ENCODE peak calls at places on chromosomes 11 and 22, in seven cellular contexts. I, N, J, U, L, X and Z are unnamed samples.

GRCh38 chr11:2582436-2582931 is 117.3 kb downstream of the KCNQ1OT1 start:
- DNase-seq in N (peak; percentile 78), J (no peak), X (no peak), U (peak; percentile 9), I (peak; percentile 56), L (peak; percentile 7), Z (no peak)

GRCh38 chr11:68977781-68978625 is 2.8 kb downstream of the MRGPRD start:
- DNase-seq in L (no peak), N (peak; percentile 76), X (no peak), I (peak; percentile 36), J (no peak), U (peak; percentile 8), Z (no peak)

GRCh38 chr22:30301995-30302809 is 12.9 kb upstream of the CASTOR1 start:
- DNase-seq in N (no peak), L (no peak), X (peak; percentile 86), I (no peak), J (peak; percentile 59), U (peak; percentile 85), Z (peak; percentile 86)

GRCh38 chr11:72778535-72779494 is 15.0 kb downstream of the STARD10 start:
- DNase-seq in L (no peak), N (no peak), U (no peak), I (peak; percentile 53), J (no peak), X (no peak), Z (no peak)

GRCh38 chr11:118167253-118167652 is 9.2 kb downstream of the SCN2B start:
- DNase-seq in U (no peak), X (no peak), L (no peak), I (no peak), N (no peak), J (no peak), Z (no peak)

GRCh38 chr11:58575377-58576020 is at the start of gene LPXN:
- DNase-seq in U (peak; percentile 41), X (peak; percentile 81), J (peak; percentile 63), I (no peak), L (no peak), N (no peak), Z (no peak)

GRCh38 chr22:21047035-21047661 is 1.4 kb downstream of the LRRC74B start:
- DNase-seq in N (no peak), J (no peak), L (no peak), I (no peak), X (no peak), U (no peak), Z (no peak)

GRCh38 chr11:11263238-11264030 is 89.6 kb downstream of the CSNK2A3 start:
- DNase-seq in X (peak; percentile 26), I (peak; percentile 63), L (peak; percentile 43), J (peak; percentile 7), U (no peak), N (peak; percentile 84), Z (no peak)

GRCh38 chr11:112511906-112512305 is 251.2 kb upstream of the PLET1 start:
- DNase-seq in J (no peak), L (no peak), N (no peak), X (no peak), I (no peak), U (no peak), Z (no peak)

GRCh38 chr11:69660001-69660500 is 15.1 kb downstream of the LTO1 start:
- DNase-seq in J (no peak), U (no peak), N (no peak), L (no peak), I (no peak), X (no peak), Z (no peak)

GRCh38 chr11:102760355-102761035 is 19.9 kb downstream of the MMP10 start:
- DNase-seq in U (peak; percentile 77), L (no peak), J (peak; percentile 98), X (peak; percentile 97), N (no peak), I (no peak), Z (peak; percentile 97)

GRCh38 chr11:68311155-68312116 is 955 bp upstream of the LRP5 start:
- DNase-seq in J (no peak), U (no peak), N (no peak), X (no peak), I (peak; percentile 61), L (no peak), Z (no peak)

GRCh38 chr11:106840993-106841392 is 177.3 kb downstream of the GUCY1A2 start:
- DNase-seq in U (no peak), L (no peak), N (no peak), J (no peak), I (no peak), X (no peak), Z (no peak)

GRCh38 chr22:39556970-39557811 is 13.4 kb upstream of the CACNA1I start:
- DNase-seq in U (peak; percentile 43), I (peak; percentile 66), J (peak; percentile 7), X (peak; percentile 6), L (peak; percentile 59), N (no peak), Z (peak; percentile 14)

GRCh38 chr11:62141111-62142042 is 17.6 kb downstream of the INCENP start:
- DNase-seq in U (no peak), J (no peak), N (peak; percentile 67), L (no peak), I (peak; percentile 31), X (no peak), Z (no peak)

GRCh38 chr11:19935507-19935906 is 222.9 kb downstream of the NAV2 start:
- DNase-seq in J (peak; percentile 86), I (peak; percentile 73), U (peak; percentile 80), N (no peak), X (peak; percentile 68), L (peak; percentile 50), Z (peak; percentile 35)